ENCODE peak calls at places on chromosomes 4 and X, in six cellular contexts. V is lung microvascular endothelial cell; R is GM23248; N is head of caudate nucleus; Y is central memory CD4-positive, alpha-beta T cell; J is amniotic stem cell. X is an unnamed sample.

GRCh38 chrX:53263597-53264094 is 17.7 kb downstream of the IQSEC2 start:
- DNase-seq in Y (no peak), N (no peak), R (peak), V (peak), J (peak), X (no peak)

GRCh38 chr4:155707251-155707650 is 40.6 kb downstream of the GUCY1A1 start:
- DNase-seq in N (no peak), V (no peak), R (no peak), Y (no peak), J (no peak), X (no peak)

GRCh38 chr4:36111180-36111579 is 133.1 kb downstream of the ARAP2 start:
- DNase-seq in J (no peak), N (no peak), Y (no peak), V (no peak), R (no peak), X (no peak)

GRCh38 chr4:30790123-30790522 is 70.0 kb downstream of the PCDH7 start:
- DNase-seq in V (no peak), R (no peak), Y (no peak), J (no peak), N (no peak), X (no peak)

GRCh38 chrX:18676470-18676869 is 4.6 kb upstream of the RS1 start:
- DNase-seq in Y (no peak), J (no peak), N (no peak), V (peak), R (no peak), X (no peak)

GRCh38 chr4:77697860-77698599 is 92.4 kb downstream of the CXCL13 start:
- DNase-seq in Y (no peak), J (peak), N (peak), V (peak), R (peak), X (no peak)

GRCh38 chr4:7854697-7855370 is 84.8 kb downstream of the AFAP1 start:
- DNase-seq in V (peak), J (no peak), N (no peak), R (no peak), Y (peak), X (no peak)

GRCh38 chr4:82428526-82428968 is 1.7 kb downstream of the HNRNPDL start:
- DNase-seq in V (no peak), J (no peak), R (no peak), N (no peak), Y (no peak), X (no peak)

GRCh38 chr4:22029803-22030202 is 81.2 kb upstream of the KCNIP4 start:
- DNase-seq in Y (no peak), J (no peak), N (no peak), V (no peak), R (no peak), X (no peak)

GRCh38 chr4:38565271-38566199 is 98.5 kb upstream of the KLF3 start:
- DNase-seq in Y (no peak), N (no peak), J (peak), R (peak), V (peak), X (peak)

GRCh38 chr4:181820518-181820917 is 422.7 kb upstream of the TENM3 start:
- DNase-seq in R (no peak), J (no peak), Y (no peak), N (no peak), V (no peak), X (no peak)

GRCh38 chr4:79823148-79823763 is 249.8 kb downstream of the ANTXR2 start:
- DNase-seq in Y (no peak), N (no peak), R (peak), V (peak), J (no peak), X (no peak)

GRCh38 chrX:13721819-13722527 is 12.4 kb downstream of the TRAPPC2 start:
- DNase-seq in N (peak), R (peak), Y (no peak), J (no peak), V (no peak), X (peak)

GRCh38 chrX:107836958-107837357 is 11.3 kb downstream of the MID2 start:
- DNase-seq in J (no peak), R (no peak), V (no peak), N (no peak), Y (no peak), X (no peak)

GRCh38 chr4:55407764-55408163 is 12.0 kb downstream of the TMEM165 start:
- DNase-seq in J (no peak), Y (no peak), R (no peak), N (no peak), V (no peak), X (no peak)

GRCh38 chrX:32116047-32116446 is 1044.2 kb upstream of the FTHL17 start:
- DNase-seq in R (no peak), V (no peak), J (no peak), Y (no peak), N (no peak), X (no peak)

GRCh38 chrX:23844502-23845138 is 61.6 kb downstream of the SAT1 start:
- DNase-seq in J (no peak), Y (no peak), R (peak), V (peak), N (no peak), X (no peak)